ENCODE peak calls at places on chromosomes 11 and 22, in seven cellular contexts. T is B cell; R is GDM1; M is effector CD4-positive, alpha-beta T cell; K is KBM-7; I is Karpas-422; Q is choroid plexus epithelial cell. F is an unnamed sample.

GRCh38 chr11:93729129-93729616 is 12.1 kb downstream of the TAF1D start:
- DNase-seq in T (no peak), R (no peak), M (no peak), K (no peak), I (peak; percentile 71), Q (no peak), F (no peak)

GRCh38 chr22:30325065-30325720 is 1.5 kb downstream of the TBC1D10A start:
- DNase-seq in T (no peak), R (no peak), M (no peak), K (no peak), I (no peak), Q (peak; percentile 82), F (no peak)

GRCh38 chr11:87423161-87423560 is 385.4 kb downstream of the TMEM135 start:
- DNase-seq in T (no peak), R (no peak), M (no peak), K (no peak), I (no peak), Q (no peak), F (no peak)

GRCh38 chr11:10044618-10045017 is 249.4 kb downstream of the SBF2 start:
- DNase-seq in T (no peak), R (no peak), M (no peak), K (peak; percentile 51), I (peak; percentile 33), Q (no peak), F (no peak)

GRCh38 chr22:17787159-17788022 is 13.1 kb upstream of the BID start:
- DNase-seq in T (no peak), R (no peak), M (no peak), K (no peak), I (no peak), Q (no peak), F (no peak)

GRCh38 chr22:34105461-34106062 is 185.3 kb upstream of the LARGE1 start:
- DNase-seq in T (no peak), R (no peak), M (no peak), K (peak; percentile 46), I (peak; percentile 74), Q (no peak), F (no peak)

GRCh38 chr11:64745523-64746328 is 1.8 kb upstream of the RASGRP2 start:
- DNase-seq in T (peak; percentile 86), R (peak; percentile 85), M (peak; percentile 73), K (peak; percentile 83), I (peak; percentile 86), Q (peak; percentile 82), F (peak; percentile 58)

GRCh38 chr22:44273175-44273574 is 39.6 kb downstream of the SHISAL1 start:
- DNase-seq in T (no peak), R (no peak), M (no peak), K (no peak), I (peak; percentile 49), Q (no peak), F (no peak)

GRCh38 chr11:114197799-114198500 is 98.2 kb upstream of the NNMT start:
- DNase-seq in T (no peak), R (no peak), M (no peak), K (no peak), I (no peak), Q (peak; percentile 100), F (no peak)

GRCh38 chr11:110253525-110253924 is 42.9 kb downstream of the RDX start:
- DNase-seq in T (no peak), R (no peak), M (no peak), K (no peak), I (no peak), Q (no peak), F (no peak)

GRCh38 chr11:67535577-67535976 is 12.3 kb upstream of the CABP2 start:
- DNase-seq in T (no peak), R (no peak), M (no peak), K (no peak), I (no peak), Q (no peak), F (no peak)